ENCODE peak calls at places on chromosome 7, in nine cellular contexts. U is Right ventricle myocardium superior, C is NCI-H2107, X is NCI-H2081, W is fibroblast of pulmonary artery, A is neural progenitor cell, S is AML-193, Q is breast epithelium, Z is NCI-H146. I is an unnamed sample.

GRCh38 chr7:79882916-79883315 is 251.7 kb upstream of the GNAI1 start:
- DNase-seq in U (no peak), C (no peak), X (no peak), W (no peak), A (no peak), S (no peak), Q (no peak), Z (no peak), I (no peak)

GRCh38 chr7:23266918-23267317 is 20.3 kb downstream of the GPNMB start:
- DNase-seq in U (no peak), C (no peak), X (no peak), W (no peak), A (no peak), S (no peak), Q (no peak), Z (no peak), I (no peak)

GRCh38 chr7:22666732-22667131 is 60.3 kb upstream of the IL6 start:
- DNase-seq in U (no peak), C (no peak), X (no peak), W (peak; percentile 54), A (no peak), S (no peak), Q (no peak), Z (no peak), I (no peak)

GRCh38 chr7:150980663-150981062 is 2.5 kb upstream of the KCNH2 start:
- DNase-seq in U (no peak), C (no peak), X (no peak), W (no peak), A (peak; percentile 77), S (no peak), Q (no peak), Z (no peak), I (no peak)

GRCh38 chr7:95046494-95047240 is 139.3 kb downstream of the PPP1R9A start:
- DNase-seq in U (no peak), C (peak; percentile 58), X (peak; percentile 77), W (no peak), A (peak; percentile 61), S (no peak), Q (no peak), Z (peak; percentile 11), I (no peak)

GRCh38 chr7:115779561-115779960 is 251.0 kb downstream of the TFEC start:
- DNase-seq in U (no peak), C (no peak), X (no peak), W (no peak), A (no peak), S (no peak), Q (no peak), Z (no peak), I (no peak)

GRCh38 chr7:34471844-34472243 is 186.2 kb upstream of the NPSR1 start:
- DNase-seq in U (no peak), C (no peak), X (no peak), W (no peak), A (no peak), S (no peak), Q (no peak), Z (no peak), I (no peak)

GRCh38 chr7:3179456-3179855 is 121.6 kb upstream of the SDK1 start:
- DNase-seq in U (no peak), C (no peak), X (no peak), W (no peak), A (no peak), S (no peak), Q (no peak), Z (no peak), I (no peak)

GRCh38 chr7:81638216-81638615 is 131.6 kb downstream of the HGF start:
- DNase-seq in U (no peak), C (no peak), X (peak; percentile 51), W (peak; percentile 82), A (no peak), S (no peak), Q (no peak), Z (peak; percentile 13), I (peak; percentile 70)

GRCh38 chr7:83861-84632 is 108.3 kb upstream of the FAM20C start:
- DNase-seq in U (peak; percentile 21), C (no peak), X (no peak), W (no peak), A (no peak), S (no peak), Q (no peak), Z (no peak), I (no peak)

GRCh38 chr7:3415730-3416366 is 114.8 kb downstream of the SDK1 start:
- DNase-seq in U (no peak), C (no peak), X (peak; percentile 76), W (no peak), A (no peak), S (no peak), Q (no peak), Z (peak; percentile 52), I (no peak)